ENCODE peak calls at places on chromosomes 4 and X, in nine cellular contexts. D, O, G, E, X, Y, P, I and J are unnamed samples.

GRCh38 chr4:99591757-99592156 is 17.1 kb downstream of the MTTP start:
- DNase-seq in D (no peak), O (no peak), G (no peak), E (no peak), X (no peak), Y (no peak), P (no peak), I (no peak), J (no peak)

GRCh38 chr4:102586002-102586643 is 85.0 kb downstream of the NFKB1 start:
- DNase-seq in D (no peak), O (no peak), G (no peak), E (no peak), X (no peak), Y (no peak), P (no peak), I (no peak), J (no peak)

GRCh38 chrX:130805906-130806305 is 97.1 kb downstream of the ENOX2 start:
- DNase-seq in D (no peak), O (no peak), G (no peak), E (no peak), X (no peak), Y (no peak), P (no peak), I (no peak), J (no peak)

GRCh38 chrX:13652256-13653021 is 502 bp upstream of the TCEANC start:
- DNase-seq in D (peak), O (peak), G (no peak), E (peak), X (no peak), Y (no peak), P (peak), I (peak), J (no peak)

GRCh38 chr4:79855081-79855480 is 217.9 kb downstream of the ANTXR2 start:
- DNase-seq in D (peak), O (no peak), G (no peak), E (no peak), X (no peak), Y (no peak), P (no peak), I (peak), J (no peak)

GRCh38 chrX:40996886-40997530 is 88.2 kb upstream of the USP9X start:
- DNase-seq in D (peak), O (no peak), G (no peak), E (peak), X (no peak), Y (no peak), P (peak), I (peak), J (no peak)

GRCh38 chr4:103892616-103893015 is 172.8 kb upstream of the TACR3 start:
- DNase-seq in D (no peak), O (no peak), G (no peak), E (no peak), X (no peak), Y (no peak), P (no peak), I (no peak), J (no peak)

GRCh38 chr4:176387571-176387970 is 67.8 kb downstream of the SPCS3 start:
- DNase-seq in D (no peak), O (no peak), G (no peak), E (no peak), X (no peak), Y (no peak), P (no peak), I (peak), J (no peak)

GRCh38 chrX:131677655-131678628 is 134.1 kb downstream of the OR13H1 start:
- DNase-seq in D (peak), O (no peak), G (no peak), E (peak), X (peak), Y (no peak), P (peak), I (peak), J (peak)

GRCh38 chr4:87232241-87232640 is 11.8 kb upstream of the KLHL8 start:
- DNase-seq in D (no peak), O (no peak), G (no peak), E (no peak), X (no peak), Y (no peak), P (no peak), I (no peak), J (no peak)

GRCh38 chr4:141642711-141643110 is 6.3 kb downstream of the IL15 start:
- DNase-seq in D (no peak), O (no peak), G (no peak), E (no peak), X (no peak), Y (no peak), P (no peak), I (no peak), J (no peak)

GRCh38 chrX:391717-392691 is 5.3 kb upstream of the PPP2R3B start:
- DNase-seq in D (no peak), O (no peak), G (no peak), E (no peak), X (no peak), Y (no peak), P (no peak), I (no peak), J (no peak)

GRCh38 chr4:4327652-4328121 is 37.6 kb downstream of the ZBTB49 start:
- DNase-seq in D (no peak), O (no peak), G (no peak), E (no peak), X (no peak), Y (no peak), P (no peak), I (no peak), J (no peak)

GRCh38 chr4:8160233-8160560 is 1.6 kb upstream of the ABLIM2 start:
- DNase-seq in D (no peak), O (no peak), G (no peak), E (no peak), X (no peak), Y (no peak), P (no peak), I (no peak), J (no peak)

GRCh38 chr4:24116107-24116506 is 226.3 kb upstream of the PPARGC1A start:
- DNase-seq in D (no peak), O (no peak), G (no peak), E (no peak), X (no peak), Y (no peak), P (no peak), I (no peak), J (no peak)

GRCh38 chr4:126495163-126495752 is 1137.5 kb upstream of the INTU start:
- DNase-seq in D (no peak), O (no peak), G (no peak), E (no peak), X (no peak), Y (no peak), P (no peak), I (no peak), J (no peak)

GRCh38 chr4:140255467-140255866 is 101.5 kb upstream of the MAML3 start:
- DNase-seq in D (no peak), O (no peak), G (no peak), E (no peak), X (no peak), Y (no peak), P (no peak), I (peak), J (no peak)

GRCh38 chrX:50988649-50989048 is 78.1 kb downstream of the BMP15 start:
- DNase-seq in D (no peak), O (no peak), G (no peak), E (peak), X (no peak), Y (no peak), P (peak), I (peak), J (no peak)

GRCh38 chr4:140252144-140252741 is 98.3 kb upstream of the MAML3 start:
- DNase-seq in D (no peak), O (no peak), G (no peak), E (no peak), X (peak), Y (no peak), P (peak), I (no peak), J (no peak)

GRCh38 chr4:88880001-88880400 is 177.0 kb downstream of the FAM13A start:
- DNase-seq in D (no peak), O (no peak), G (no peak), E (no peak), X (no peak), Y (no peak), P (no peak), I (no peak), J (no peak)

GRCh38 chrX:115679460-115679859 is 118.5 kb downstream of the PLS3 start:
- DNase-seq in D (peak), O (no peak), G (no peak), E (peak), X (peak), Y (no peak), P (peak), I (peak), J (no peak)

GRCh38 chrX:110944793-110945466 is 149.3 kb upstream of the CHRDL1 start:
- DNase-seq in D (no peak), O (no peak), G (no peak), E (no peak), X (no peak), Y (no peak), P (no peak), I (no peak), J (no peak)

GRCh38 chr4:159210975-159211374 is 108.1 kb downstream of the RAPGEF2 start:
- DNase-seq in D (no peak), O (no peak), G (no peak), E (no peak), X (no peak), Y (no peak), P (no peak), I (no peak), J (no peak)

GRCh38 chr4:151665022-151665421 is 95.8 kb downstream of the GATB start:
- DNase-seq in D (no peak), O (no peak), G (no peak), E (no peak), X (no peak), Y (no peak), P (no peak), I (no peak), J (no peak)

GRCh38 chrX:19303216-19303880 is 40.4 kb upstream of the PDHA1 start:
- DNase-seq in D (no peak), O (no peak), G (peak), E (no peak), X (no peak), Y (no peak), P (no peak), I (peak), J (no peak)

GRCh38 chrX:71609095-71609750 is 9.1 kb downstream of the CXCR3 start:
- DNase-seq in D (no peak), O (no peak), G (no peak), E (no peak), X (no peak), Y (no peak), P (no peak), I (no peak), J (no peak)

GRCh38 chr4:35151816-35152572 is 1092.3 kb downstream of the ARAP2 start:
- DNase-seq in D (peak), O (no peak), G (no peak), E (peak), X (peak), Y (no peak), P (no peak), I (no peak), J (no peak)

GRCh38 chr4:6620891-6621555 is 19.5 kb upstream of the MRFAP1 start:
- DNase-seq in D (no peak), O (no peak), G (no peak), E (no peak), X (no peak), Y (no peak), P (no peak), I (no peak), J (no peak)

GRCh38 chrX:133660356-133660755 is 245.1 kb upstream of the GPC4 start:
- DNase-seq in D (peak), O (no peak), G (no peak), E (no peak), X (no peak), Y (no peak), P (no peak), I (peak), J (no peak)